ENCODE peak calls at places on chromosomes 3 and 15, in six cellular contexts. E, P, D, K, S and U are unnamed samples.

GRCh38 chr3:134341391-134341790 is 32.9 kb downstream of the AMOTL2 start:
- DNase-seq in E (no peak), P (no peak), D (no peak), K (no peak), S (no peak), U (no peak)

GRCh38 chr3:95394286-95394685 is 1331.4 kb downstream of the NSUN3 start:
- DNase-seq in E (no peak), P (no peak), D (no peak), K (no peak), S (no peak), U (no peak)

GRCh38 chr3:193225726-193226125 is 15.3 kb upstream of the PLAAT1 start:
- DNase-seq in E (no peak), P (no peak), D (no peak), K (no peak), S (no peak), U (no peak)

GRCh38 chr15:95557226-95558046 is 773.1 kb upstream of the NR2F2 start:
- DNase-seq in E (no peak), P (no peak), D (no peak), K (peak), S (no peak), U (no peak)

GRCh38 chr15:76006136-76006778 is 6.0 kb downstream of the NRG4 start:
- DNase-seq in E (no peak), P (no peak), D (no peak), K (no peak), S (no peak), U (no peak)

GRCh38 chr15:75230016-75230343 is 28.2 kb upstream of the GOLGA6C start:
- DNase-seq in E (peak), P (no peak), D (no peak), K (no peak), S (no peak), U (no peak)

GRCh38 chr3:160009525-160009924 is 20.9 kb downstream of the IL12A start:
- DNase-seq in E (no peak), P (no peak), D (no peak), K (no peak), S (no peak), U (no peak)

GRCh38 chr3:180594631-180595348 is 7.2 kb upstream of the TTC14 start:
- DNase-seq in E (no peak), P (peak), D (no peak), K (no peak), S (no peak), U (peak)

GRCh38 chr15:39735120-39735717 is 47.4 kb downstream of the FSIP1 start:
- DNase-seq in E (no peak), P (no peak), D (no peak), K (no peak), S (peak), U (no peak)